ENCODE peak calls at places on chromosomes 5 and 9, in four cellular contexts. B is K562, S is GM12878, Y is HepG2. A is an unnamed sample.

GRCh38 chr9:107243757-107244156 is 39.3 kb upstream of the RAD23B start:
- DNase-seq in B (peak), S (no peak), Y (peak), A (no peak)

GRCh38 chr9:133889498-133890301 is 102.4 kb downstream of the VAV2 start:
- DNase-seq in B (no peak), S (no peak), Y (no peak), A (no peak)

GRCh38 chr5:154713615-154714125 is 41.5 kb upstream of the LARP1 start:
- DNase-seq in B (no peak), S (no peak), Y (peak), A (no peak)

GRCh38 chr9:127567119-127567897 is 44.8 kb upstream of the STXBP1 start:
- DNase-seq in B (peak), S (no peak), Y (no peak), A (no peak)

GRCh38 chr9:134910146-134910545 is 7.6 kb downstream of the FCN1 start:
- DNase-seq in B (no peak), S (no peak), Y (no peak), A (no peak)

GRCh38 chr5:10411336-10411735 is 30.3 kb upstream of the ROPN1L start:
- DNase-seq in B (no peak), S (no peak), Y (no peak), A (no peak)

GRCh38 chr5:71695069-71695468 is 24.0 kb upstream of the CARTPT start:
- DNase-seq in B (no peak), S (no peak), Y (peak), A (no peak)

GRCh38 chr5:117486879-117487391 is 912.3 kb upstream of the SEMA6A start:
- DNase-seq in B (no peak), S (no peak), Y (no peak), A (peak)

GRCh38 chr9:122076773-122077172 is 16.3 kb downstream of the TTLL11 start:
- DNase-seq in B (no peak), S (no peak), Y (no peak), A (no peak)

GRCh38 chr9:104575451-104575850 is 6.5 kb downstream of the OR13C8 start:
- DNase-seq in B (no peak), S (no peak), Y (no peak), A (no peak)

GRCh38 chr9:79104951-79105350 is 466.8 kb upstream of the TLE4 start:
- DNase-seq in B (no peak), S (no peak), Y (no peak), A (no peak)

GRCh38 chr9:81596671-81597426 is 92.5 kb downstream of the TLE1 start:
- DNase-seq in B (no peak), S (no peak), Y (no peak), A (no peak)

GRCh38 chr5:168234133-168234532 is 57.3 kb upstream of the WWC1 start:
- DNase-seq in B (no peak), S (no peak), Y (no peak), A (no peak)

GRCh38 chr5:74225587-74225986 is 414.9 kb downstream of the ENC1 start:
- DNase-seq in B (no peak), S (no peak), Y (no peak), A (no peak)

GRCh38 chr5:74221413-74221812 is 419.1 kb downstream of the ENC1 start:
- DNase-seq in B (no peak), S (no peak), Y (no peak), A (no peak)

GRCh38 chr5:74231697-74232096 is 408.8 kb downstream of the ENC1 start:
- DNase-seq in B (no peak), S (no peak), Y (no peak), A (no peak)

GRCh38 chr5:74232281-74232680 is 408.2 kb downstream of the ENC1 start:
- DNase-seq in B (no peak), S (no peak), Y (no peak), A (no peak)

GRCh38 chr5:74227081-74227480 is 413.4 kb downstream of the ENC1 start:
- DNase-seq in B (no peak), S (no peak), Y (no peak), A (no peak)
- TF ChIP-seq FOXK2 in B (no peak), S (no peak), Y (no peak), A (no peak)

DNA sequence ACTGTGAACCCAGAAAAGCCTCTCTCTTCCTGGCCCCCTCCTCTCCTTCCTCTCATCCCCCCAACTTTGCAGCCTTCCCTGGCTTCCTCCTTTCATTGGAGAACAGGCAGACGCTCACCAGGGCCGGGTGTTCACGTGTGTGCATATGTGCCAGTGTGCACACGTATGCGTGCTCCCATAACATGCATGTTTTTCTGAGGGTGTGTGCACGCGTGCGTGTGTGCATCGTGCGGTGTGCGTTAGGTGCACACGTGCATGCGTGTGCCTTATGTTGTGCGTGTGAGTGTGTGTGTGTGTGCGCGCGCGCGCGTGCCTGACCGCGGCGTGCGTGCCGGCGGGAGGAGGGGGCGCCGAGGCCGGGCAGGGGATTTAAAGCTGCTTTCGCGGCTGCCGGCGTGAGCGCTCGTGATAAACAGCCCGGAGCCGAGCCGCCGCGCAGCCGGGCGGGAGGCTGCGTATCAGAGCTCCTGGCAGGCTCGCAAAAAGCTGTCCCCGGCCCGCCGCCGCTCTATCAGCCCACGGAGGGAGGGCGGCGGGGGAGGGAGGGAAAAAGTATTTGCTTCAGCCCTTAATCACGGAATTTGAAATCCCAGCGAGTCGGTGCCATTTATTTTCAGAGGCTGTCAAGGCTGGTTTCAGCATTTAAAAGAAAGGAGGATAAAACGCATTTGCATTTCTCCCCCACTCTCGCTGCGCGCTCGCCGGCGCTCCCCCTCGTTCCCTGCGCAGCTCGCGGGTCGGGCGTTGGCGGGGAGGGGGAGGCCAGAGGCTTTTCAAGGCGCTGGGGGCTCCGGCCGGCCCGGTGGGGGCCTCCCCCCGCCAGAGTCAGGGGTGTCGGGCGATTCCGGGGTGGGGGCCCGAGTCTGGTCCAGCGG is 183.9 kb downstream of the C9orf50 start:
- DNase-seq in B (peak), S (no peak), Y (no peak), A (peak)
- TF ChIP-seq FOXK2 in B (no peak), S (no peak), Y (no peak), A (no peak)

GRCh38 chr5:151221574-151221973 is 2.3 kb downstream of the CCDC69 start:
- DNase-seq in B (no peak), S (no peak), Y (no peak), A (no peak)

GRCh38 chr5:151222054-151222768 is 1.7 kb downstream of the CCDC69 start:
- DNase-seq in B (no peak), S (no peak), Y (no peak), A (no peak)

GRCh38 chr5:151224372-151224771 is 480 bp upstream of the CCDC69 start:
- DNase-seq in B (no peak), S (no peak), Y (no peak), A (no peak)

GRCh38 chr5:151223447-151224264 is at the start of gene CCDC69:
- DNase-seq in B (peak), S (no peak), Y (peak), A (peak)

GRCh38 chr5:151222769-151223446 is 984 bp downstream of the CCDC69 start:
- DNase-seq in B (peak), S (no peak), Y (no peak), A (no peak)
- TF ChIP-seq FOXK2 in B (no peak), S (no peak), Y (no peak), A (no peak)

GRCh38 chr5:95631265-95631957 is 11.5 kb downstream of the GPR150 start:
- DNase-seq in B (peak), S (no peak), Y (no peak), A (no peak)
- TF ChIP-seq FOXK2 in B (no peak), S (no peak), Y (no peak), A (no peak)

DNA sequence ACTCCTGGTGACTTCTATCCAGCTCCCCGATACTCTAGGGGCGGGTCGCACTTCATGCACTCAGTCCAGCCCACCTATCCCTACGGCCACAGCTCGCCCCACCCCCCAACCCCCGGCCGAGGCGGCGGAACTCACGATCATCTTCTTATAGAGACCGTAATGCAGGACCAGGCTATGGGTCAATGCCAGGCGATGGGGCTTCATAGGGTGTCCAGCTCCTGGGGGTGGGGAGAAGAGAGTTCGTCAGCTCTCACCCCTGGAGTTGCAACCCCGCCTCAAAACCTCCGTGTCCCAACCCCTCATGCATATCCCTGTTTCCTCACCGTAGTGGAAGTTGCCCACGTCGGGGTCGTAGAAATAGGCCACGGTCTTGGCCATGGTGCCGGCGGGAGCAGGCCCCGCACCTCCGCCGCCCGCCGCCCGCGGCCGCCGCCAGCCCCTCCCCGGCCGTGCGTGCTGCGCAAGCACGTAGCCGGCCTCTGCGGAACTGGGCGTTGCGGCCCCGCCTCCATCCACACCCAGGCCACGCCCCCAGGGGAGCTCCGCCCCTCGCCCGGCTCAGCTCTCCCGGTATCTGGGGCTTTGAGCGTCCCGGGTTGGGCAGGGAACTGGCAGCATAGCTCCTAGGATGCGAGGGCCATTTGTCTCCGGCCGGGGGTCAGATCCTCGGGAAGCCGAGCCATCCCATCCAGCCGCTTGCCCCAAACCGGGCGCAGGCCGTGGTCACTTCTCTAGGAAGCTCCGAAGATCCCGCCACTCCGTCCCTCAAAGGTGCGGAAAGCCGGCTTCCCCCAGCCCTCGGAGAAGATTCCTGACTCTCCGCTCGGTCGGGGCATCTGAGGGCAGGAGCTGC is at the start of the genes HDAC3 and RELL2:
- DNase-seq in B (peak), S (no peak), Y (peak), A (peak)
- TF ChIP-seq FOXK2 in B (no peak), S (no peak), Y (no peak), A (no peak)

DNA sequence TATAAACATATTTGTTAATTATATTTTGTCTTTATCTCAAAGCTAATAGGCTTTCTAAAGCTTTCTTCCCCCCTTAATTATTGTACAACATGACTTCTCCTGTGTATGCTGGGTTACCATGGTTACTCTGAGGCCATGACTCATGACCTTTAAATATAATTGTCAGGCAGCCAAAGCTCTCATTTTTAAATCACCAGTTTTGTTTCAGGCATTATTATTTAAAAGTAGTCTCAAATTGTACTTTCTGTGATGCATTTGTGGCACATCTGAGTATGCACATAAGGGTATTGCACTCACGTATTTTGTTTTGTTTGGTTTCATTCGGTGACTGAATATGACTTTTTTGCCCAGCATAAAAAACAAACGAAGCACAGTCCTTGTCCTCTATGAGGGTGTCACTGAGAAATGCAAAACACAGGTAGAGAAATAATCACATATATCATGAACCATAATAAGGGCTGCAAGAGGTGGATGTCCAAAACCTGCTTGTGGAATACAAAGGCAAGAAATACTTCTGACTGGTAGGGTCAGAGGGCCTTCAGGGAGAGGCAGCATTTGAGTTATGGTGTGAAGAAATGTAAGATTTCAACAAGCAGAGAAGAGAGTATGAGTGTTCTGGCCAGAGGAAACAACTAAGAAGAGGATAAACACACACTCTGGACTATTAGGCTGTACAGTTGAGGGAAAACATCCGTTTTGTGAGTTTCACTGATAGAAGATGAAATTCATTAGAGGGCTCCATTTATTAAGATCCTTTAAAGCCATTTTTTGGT is 2.1 kb downstream of the CCDC192 start:
- DNase-seq in B (peak), S (no peak), Y (no peak), A (no peak)
- TF ChIP-seq FOXK2 in B (no peak), S (no peak), Y (no peak), A (no peak)

DNA sequence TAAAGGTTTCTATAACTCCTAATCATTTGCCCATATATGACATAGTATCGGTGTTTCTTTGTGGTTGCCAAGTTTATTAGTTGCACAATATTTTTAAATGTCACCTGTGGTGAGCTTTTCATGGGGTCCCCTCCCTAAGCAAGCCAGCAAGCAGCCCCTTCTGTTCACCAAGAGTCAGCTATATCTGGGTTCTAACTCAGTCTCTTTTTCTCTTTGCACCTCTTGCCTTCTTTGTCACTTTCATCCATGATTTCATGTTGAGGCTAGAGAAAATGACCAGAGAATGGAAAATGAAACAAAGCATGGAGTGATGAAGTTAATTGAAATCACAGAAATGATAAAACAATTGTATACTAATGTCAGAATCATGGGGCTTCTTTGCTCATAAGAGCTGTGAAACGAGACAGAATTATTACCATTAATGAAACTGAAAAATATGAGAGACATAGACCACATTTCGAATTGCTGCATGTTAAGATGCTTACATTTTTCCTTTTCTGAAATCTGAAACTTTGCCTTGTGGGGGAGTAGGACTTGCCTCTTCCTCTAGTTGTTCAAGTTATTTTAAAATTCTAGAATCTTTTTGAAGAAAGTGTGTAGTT is 75.7 kb downstream of the CAMK4 start:
- DNase-seq in B (no peak), S (no peak), Y (no peak), A (no peak)
- TF ChIP-seq FOXK2 in B (no peak), S (no peak), Y (no peak), A (no peak)

DNA sequence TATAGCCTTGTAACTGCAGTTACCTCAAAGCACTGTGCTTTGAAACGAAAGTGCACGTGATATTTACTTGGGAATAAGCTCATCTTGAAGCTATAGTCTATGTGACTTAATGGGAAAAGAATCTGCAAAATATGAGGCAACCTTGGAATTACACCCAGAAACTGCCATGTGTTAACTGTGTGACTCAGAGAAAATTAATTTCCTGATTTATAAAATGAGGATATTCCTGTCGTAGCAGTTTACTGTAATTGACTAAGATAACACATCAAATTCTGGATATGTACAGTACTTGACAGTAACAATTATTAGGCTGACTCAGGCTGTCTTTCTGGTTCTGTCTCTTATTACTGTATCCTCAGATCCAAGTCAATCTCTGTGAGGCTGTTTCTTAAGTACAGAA is 1079.9 kb upstream of the ACO1 start:
- DNase-seq in B (no peak), S (no peak), Y (no peak), A (no peak)
- TF ChIP-seq FOXK2 in B (no peak), S (no peak), Y (no peak), A (no peak)